ENCODE peak calls at places on chromosomes 3 and 15, in ten cellular contexts. M, R, W, I, X, D, T, B, A and E are unnamed samples.

GRCh38 chr15:75452364-75452967 is 976 bp upstream of the SIN3A start:
- DNase-seq in I (peak; percentile 90), R (peak; percentile 83), D (peak; percentile 84), T (peak; percentile 94), M (peak; percentile 88), B (peak; percentile 87), W (peak; percentile 84), X (peak; percentile 70), A (peak; percentile 89), E (peak; percentile 84)

GRCh38 chr3:115321396-115321795 is 174.3 kb upstream of the ZBTB20 start:
- DNase-seq in A (no peak), W (no peak), B (no peak), M (no peak), R (no peak), X (peak; percentile 31), T (no peak), I (no peak), D (peak; percentile 60), E (peak; percentile 51)

GRCh38 chr3:143242691-143243090 is 123.1 kb downstream of the CHST2 start:
- DNase-seq in A (no peak), X (no peak), R (no peak), D (no peak), I (no peak), W (no peak), M (no peak), B (no peak), T (no peak), E (no peak)

GRCh38 chr15:68277131-68277604 is 377 bp upstream of the FEM1B start:
- DNase-seq in I (no peak), M (peak; percentile 53), X (peak; percentile 48), A (peak; percentile 81), B (no peak), R (peak; percentile 58), W (no peak), D (peak; percentile 78), T (no peak), E (peak; percentile 49)

GRCh38 chr3:179671709-179672337 is 19.0 kb downstream of the USP13 start:
- DNase-seq in B (no peak), T (no peak), X (peak; percentile 58), A (no peak), M (no peak), I (no peak), W (no peak), D (peak; percentile 56), R (peak; percentile 19), E (peak; percentile 20)

GRCh38 chr3:58333206-58334012 is 717 bp downstream of the PXK start:
- DNase-seq in W (peak; percentile 44), M (peak; percentile 48), I (no peak), R (no peak), X (no peak), T (peak; percentile 91), B (peak; percentile 72), A (peak; percentile 55), D (peak; percentile 29), E (peak; percentile 9)

GRCh38 chr3:32325957-32326356 is 65.7 kb upstream of the CMTM7 start:
- DNase-seq in X (no peak), D (peak; percentile 21), W (no peak), A (no peak), B (no peak), I (no peak), M (no peak), T (no peak), R (no peak), E (peak; percentile 76)

GRCh38 chr3:50474717-50475116 is 28.7 kb downstream of the CACNA2D2 start:
- DNase-seq in M (no peak), R (peak; percentile 39), W (no peak), I (peak; percentile 7), X (peak; percentile 41), B (no peak), D (peak; percentile 50), A (no peak), T (no peak), E (peak; percentile 60)

GRCh38 chr3:8157640-8158039 is 344.0 kb upstream of the LMCD1 start:
- DNase-seq in D (no peak), A (no peak), T (no peak), X (no peak), M (no peak), I (no peak), W (no peak), R (no peak), B (no peak), E (no peak)

GRCh38 chr3:171142985-171143384 is 116.5 kb upstream of the SLC2A2 start:
- DNase-seq in B (no peak), T (no peak), A (no peak), I (no peak), R (no peak), W (no peak), X (peak; percentile 46), D (peak; percentile 62), M (no peak), E (peak; percentile 86)

DNA sequence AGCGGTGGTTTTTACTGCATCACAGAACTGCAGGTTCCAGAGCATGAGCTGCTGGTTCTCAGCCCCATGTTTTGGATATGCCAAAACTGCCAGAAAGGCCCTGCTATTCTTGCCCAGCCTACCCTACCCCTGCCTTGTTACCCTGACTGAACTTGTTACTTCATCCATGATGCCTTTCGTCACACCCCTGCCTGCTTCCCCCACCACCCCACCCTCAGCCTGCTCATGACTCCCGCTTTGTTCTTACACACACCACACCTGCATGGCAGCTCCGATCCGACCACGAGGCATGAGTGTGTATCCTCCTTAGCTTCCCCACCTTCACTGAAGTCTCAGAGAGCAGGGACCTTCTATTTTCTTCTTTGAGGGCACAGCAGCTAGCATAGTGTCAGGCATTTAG is 5.1 kb upstream of the TM4SF1 start:
- DNase-seq in A (no peak), T (no peak), R (no peak), I (no peak), D (peak; percentile 58), X (no peak), B (no peak), W (no peak), M (no peak), E (peak; percentile 24)
- H3K4me3 ChIP-seq in A (no peak overlapping the region), T (no peak overlapping the region), R (no peak overlapping the region), I (no peak overlapping the region), D (no peak overlapping the region), X (no peak overlapping the region), B (no peak overlapping the region), W (no peak overlapping the region), M (no peak overlapping the region), E (no peak overlapping the region)

DNA sequence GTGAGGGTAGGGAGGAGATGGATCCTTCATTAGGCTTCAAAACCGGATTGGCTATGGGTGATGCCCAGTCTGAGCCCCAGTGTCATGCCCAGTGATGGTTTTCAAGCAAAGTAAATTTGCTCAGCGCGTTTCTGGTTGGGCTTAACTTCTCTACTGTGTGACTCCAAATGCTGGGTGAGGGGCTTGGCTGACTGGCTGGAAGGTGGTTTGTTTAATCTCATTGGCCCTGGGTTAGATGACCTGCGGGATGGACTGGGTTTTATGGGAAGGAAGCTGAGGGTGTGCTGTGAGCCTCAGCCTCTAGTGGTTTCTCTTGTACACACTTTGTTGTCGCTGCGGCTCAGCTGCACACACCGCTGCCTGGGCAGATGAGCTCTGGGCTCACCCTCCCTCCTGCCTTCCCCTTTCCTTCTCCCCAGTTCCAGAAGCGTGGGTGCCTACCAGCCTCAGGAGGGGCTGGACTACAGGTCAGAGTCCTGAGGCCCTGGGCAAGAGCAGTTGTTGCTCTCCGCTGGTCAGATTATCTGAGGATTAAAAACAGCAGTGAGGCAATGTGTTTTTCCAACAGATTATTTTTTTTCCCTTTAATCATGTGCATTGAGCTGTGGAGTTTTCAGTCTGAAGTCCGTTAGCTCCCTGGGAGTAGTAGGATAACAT is 18.6 kb downstream of the PDIA5 start:
- DNase-seq in M (no peak), A (peak; percentile 28), I (no peak), W (no peak), D (no peak), X (no peak), T (peak; percentile 71), R (no peak), B (no peak), E (no peak)
- H3K4me3 ChIP-seq in M (no peak overlapping the region), A (no peak overlapping the region), I (no peak overlapping the region), W (no peak overlapping the region), D (no peak overlapping the region), X (no peak overlapping the region), T (no peak overlapping the region), R (no peak overlapping the region), B (no peak overlapping the region), E (no peak overlapping the region)

DNA sequence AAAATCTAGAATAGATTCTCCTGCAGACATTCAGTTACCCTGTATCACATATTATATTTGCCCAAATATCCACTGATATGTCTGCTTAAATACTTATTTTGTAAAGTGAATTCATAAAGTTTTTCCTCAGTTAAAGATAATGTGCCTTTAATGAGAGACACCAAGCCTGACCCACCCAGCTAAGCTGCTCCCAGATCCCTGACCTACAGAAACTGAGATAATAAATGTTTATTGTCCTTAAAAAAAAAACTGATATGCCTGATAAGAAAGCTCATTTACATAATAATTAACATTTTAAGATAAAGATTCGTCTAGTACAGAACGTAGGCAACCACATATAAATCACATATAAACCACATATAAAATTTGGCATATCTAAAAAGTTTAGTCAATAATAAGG is 161.7 kb upstream of the RAP2B start:
- DNase-seq in R (no peak), M (no peak), I (no peak), A (no peak), X (no peak), D (no peak), W (no peak), T (no peak), B (no peak), E (no peak)
- H3K4me3 ChIP-seq in R (no peak overlapping the region), M (no peak overlapping the region), I (no peak overlapping the region), A (no peak overlapping the region), X (no peak overlapping the region), D (no peak overlapping the region), W (no peak overlapping the region), T (no peak overlapping the region), B (no peak overlapping the region), E (no peak overlapping the region)

GRCh38 chr3:13233487-13234154 is 160.4 kb upstream of the IQSEC1 start:
- DNase-seq in M (no peak), I (no peak), A (no peak), X (no peak), B (no peak), R (no peak), W (no peak), T (no peak), D (no peak), E (no peak)

GRCh38 chr3:13235079-13235478 is 161.8 kb upstream of the IQSEC1 start:
- DNase-seq in W (no peak), D (no peak), A (no peak), B (peak; percentile 63), X (no peak), M (no peak), I (no peak), R (no peak), T (peak; percentile 81), E (no peak)

GRCh38 chr3:13235897-13236296 is 162.7 kb upstream of the IQSEC1 start:
- DNase-seq in W (no peak), D (no peak), X (no peak), T (no peak), M (no peak), A (no peak), R (no peak), I (no peak), B (no peak), E (no peak)

GRCh38 chr3:13234155-13234505 is 160.9 kb upstream of the IQSEC1 start:
- DNase-seq in X (no peak), T (no peak), W (no peak), D (no peak), I (no peak), A (no peak), M (no peak), R (no peak), B (no peak), E (no peak)

DNA sequence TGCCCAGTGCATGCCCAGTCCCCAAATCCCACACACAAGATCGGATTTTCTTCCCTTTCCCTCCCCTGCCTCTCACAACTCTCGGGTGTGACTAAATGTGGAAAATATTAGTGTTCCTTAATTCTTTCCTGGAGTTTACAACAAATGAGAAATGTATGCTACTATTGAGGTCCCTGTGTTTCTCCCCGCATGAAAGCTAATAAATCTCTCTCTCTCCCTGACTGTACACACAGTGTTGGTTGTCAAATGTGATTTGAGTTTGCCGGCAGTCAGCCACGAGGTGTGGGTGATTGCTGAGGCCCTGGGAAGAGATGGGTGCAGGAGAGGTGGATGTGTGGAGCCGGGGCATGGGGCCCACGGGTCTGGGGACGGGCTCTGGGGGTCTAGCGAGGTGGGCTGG is 161.4 kb upstream of the IQSEC1 start:
- DNase-seq in R (no peak), A (no peak), M (no peak), T (no peak), X (no peak), D (no peak), B (no peak), W (no peak), I (no peak), E (no peak)
- H3K4me3 ChIP-seq in R (no peak overlapping the region), A (no peak overlapping the region), M (no peak overlapping the region), T (no peak overlapping the region), X (no peak overlapping the region), D (no peak overlapping the region), B (no peak overlapping the region), W (no peak overlapping the region), I (no peak overlapping the region), E (no peak overlapping the region)